ENCODE peak calls at places on chromosomes 16 and 17, in ten cellular contexts. F, T, P, R, N, X, O, L, Y and K are unnamed samples.

GRCh38 chr17:81858967-81859905 is 1.1 kb downstream of the P4HB start:
- DNase-seq in F (no peak), T (peak; percentile 40), P (peak; percentile 38), R (no peak), N (no peak), X (no peak), O (no peak), L (no peak), Y (no peak), K (no peak)

GRCh38 chr16:11609474-11610120 is 22.9 kb upstream of the LITAF start:
- DNase-seq in F (no peak), T (peak; percentile 54), P (no peak), R (no peak), N (no peak), X (peak; percentile 60), O (no peak), L (peak; percentile 47), Y (no peak), K (no peak)

GRCh38 chr16:30875881-30876791 is 17.7 kb downstream of the BCL7C start:
- DNase-seq in F (peak; percentile 18), T (peak; percentile 1), P (peak; percentile 40), R (peak; percentile 33), N (no peak), X (no peak), O (no peak), L (no peak), Y (peak; percentile 29), K (peak; percentile 47)

GRCh38 chr16:31061126-31061812 is 12.8 kb downstream of the ZNF668 start:
- DNase-seq in F (no peak), T (no peak), P (no peak), R (no peak), N (no peak), X (no peak), O (no peak), L (no peak), Y (no peak), K (no peak)

GRCh38 chr17:50307654-50308053 is 33.4 kb downstream of the TMEM92 start:
- DNase-seq in F (no peak), T (no peak), P (no peak), R (no peak), N (no peak), X (no peak), O (no peak), L (no peak), Y (no peak), K (no peak)

GRCh38 chr16:31110106-31111034 is 2.2 kb downstream of the BCKDK start:
- DNase-seq in F (no peak), T (no peak), P (no peak), R (no peak), N (no peak), X (no peak), O (no peak), L (no peak), Y (no peak), K (no peak)

GRCh38 chr17:17523001-17523713 is 27.0 kb upstream of the RASD1 start:
- DNase-seq in F (no peak), T (no peak), P (no peak), R (peak; percentile 25), N (no peak), X (no peak), O (no peak), L (no peak), Y (peak; percentile 53), K (peak; percentile 62)

GRCh38 chr17:66943484-66943883 is 21.0 kb upstream of the CACNG4 start:
- DNase-seq in F (no peak), T (no peak), P (no peak), R (no peak), N (no peak), X (no peak), O (no peak), L (no peak), Y (no peak), K (no peak)

GRCh38 chr17:50578173-50578572 is 17.7 kb downstream of the CACNA1G start:
- DNase-seq in F (no peak), T (no peak), P (no peak), R (no peak), N (no peak), X (no peak), O (no peak), L (no peak), Y (no peak), K (no peak)

GRCh38 chr16:49563666-49564065 is 190.1 kb downstream of the C16orf78 start:
- DNase-seq in F (no peak), T (no peak), P (no peak), R (no peak), N (no peak), X (no peak), O (no peak), L (no peak), Y (no peak), K (no peak)

GRCh38 chr17:75181608-75182318 is 996 bp downstream of the SUMO2 start:
- DNase-seq in F (peak; percentile 36), T (peak; percentile 38), P (peak; percentile 26), R (peak; percentile 39), N (no peak), X (peak; percentile 13), O (no peak), L (peak; percentile 51), Y (peak; percentile 37), K (peak; percentile 27)

GRCh38 chr16:81570189-81570846 is 125.7 kb downstream of the CMIP start:
- DNase-seq in F (no peak), T (no peak), P (no peak), R (no peak), N (no peak), X (no peak), O (no peak), L (no peak), Y (no peak), K (no peak)

GRCh38 chr17:45688820-45689219 is 95.3 kb upstream of the CRHR1 start:
- DNase-seq in F (no peak), T (no peak), P (no peak), R (no peak), N (no peak), X (peak; percentile 42), O (no peak), L (peak; percentile 22), Y (no peak), K (no peak)

GRCh38 chr17:65265276-65265675 is 128.1 kb downstream of the RGS9 start:
- DNase-seq in F (no peak), T (no peak), P (peak; percentile 54), R (no peak), N (no peak), X (no peak), O (no peak), L (no peak), Y (no peak), K (no peak)

GRCh38 chr16:89395150-89396142 is 94.9 kb downstream of the ANKRD11 start:
- DNase-seq in F (no peak), T (peak; percentile 92), P (peak; percentile 89), R (no peak), N (no peak), X (peak; percentile 86), O (no peak), L (peak; percentile 86), Y (peak; percentile 92), K (no peak)

GRCh38 chr16:46733319-46733830 is 14.8 kb downstream of the MYLK3 start:
- DNase-seq in F (no peak), T (no peak), P (no peak), R (no peak), N (no peak), X (no peak), O (no peak), L (no peak), Y (no peak), K (no peak)

GRCh38 chr16:10589106-10589505 is 8.7 kb upstream of the EMP2 start:
- DNase-seq in F (no peak), T (no peak), P (no peak), R (no peak), N (no peak), X (no peak), O (no peak), L (no peak), Y (no peak), K (no peak)

GRCh38 chr16:57923418-57923817 is 47.5 kb downstream of the CNGB1 start:
- DNase-seq in F (no peak), T (no peak), P (no peak), R (no peak), N (no peak), X (no peak), O (no peak), L (no peak), Y (no peak), K (no peak)

GRCh38 chr16:13436641-13437423 is 483.1 kb upstream of the ERCC4 start:
- DNase-seq in F (no peak), T (no peak), P (no peak), R (no peak), N (no peak), X (no peak), O (no peak), L (no peak), Y (no peak), K (no peak)

GRCh38 chr17:31373150-31374082 is 18.1 kb upstream of the RAB11FIP4 start:
- DNase-seq in F (peak; percentile 39), T (peak; percentile 70), P (peak; percentile 71), R (peak; percentile 74), N (no peak), X (no peak), O (peak; percentile 11), L (no peak), Y (peak; percentile 52), K (peak; percentile 20)

GRCh38 chr17:79461041-79461440 is 149.8 kb downstream of the RBFOX3 start:
- DNase-seq in F (no peak), T (no peak), P (no peak), R (no peak), N (no peak), X (no peak), O (no peak), L (no peak), Y (peak; percentile 31), K (no peak)

GRCh38 chr17:37299257-37299985 is 76.4 kb upstream of the C17orf78 start:
- DNase-seq in F (no peak), T (peak; percentile 35), P (peak; percentile 29), R (peak; percentile 34), N (peak; percentile 35), X (peak; percentile 36), O (peak; percentile 48), L (no peak), Y (peak; percentile 25), K (peak; percentile 24)

GRCh38 chr17:633641-634091 is 81.0 kb downstream of the VPS53 start:
- DNase-seq in F (no peak), T (peak; percentile 27), P (peak; percentile 90), R (no peak), N (no peak), X (no peak), O (no peak), L (no peak), Y (no peak), K (peak; percentile 56)

GRCh38 chr16:6232060-6232459 is 1100.6 kb upstream of the RBFOX1 start:
- DNase-seq in F (no peak), T (no peak), P (no peak), R (no peak), N (no peak), X (peak; percentile 55), O (no peak), L (no peak), Y (peak; percentile 11), K (no peak)

GRCh38 chr16:67951485-67951884 is 7.6 kb upstream of the LCAT start:
- DNase-seq in F (no peak), T (no peak), P (no peak), R (no peak), N (no peak), X (peak; percentile 85), O (no peak), L (no peak), Y (no peak), K (no peak)

GRCh38 chr16:48146131-48146530 is 9.7 kb downstream of the ABCC12 start:
- DNase-seq in F (no peak), T (no peak), P (no peak), R (no peak), N (no peak), X (no peak), O (no peak), L (no peak), Y (no peak), K (no peak)

GRCh38 chr17:27575912-27576252 is 55.1 kb upstream of the LGALS9 start:
- DNase-seq in F (no peak), T (peak; percentile 5), P (no peak), R (no peak), N (no peak), X (no peak), O (no peak), L (no peak), Y (no peak), K (no peak)

GRCh38 chr17:34850023-34850422 is 111.2 kb downstream of the CCT6B start:
- DNase-seq in F (no peak), T (no peak), P (no peak), R (no peak), N (no peak), X (no peak), O (no peak), L (no peak), Y (no peak), K (no peak)